ENCODE peak calls at places on chromosomes 13 and 19, in five cellular contexts. G, N, L, E and F are unnamed samples.

GRCh38 chr13:22092791-22093545 is 422.1 kb downstream of the FGF9 start:
- DNase-seq in G (no peak), N (no peak), L (no peak), E (no peak), F (no peak)

GRCh38 chr19:35449347-35450043 is 1.4 kb downstream of the FFAR2 start:
- DNase-seq in G (no peak), N (no peak), L (no peak), E (no peak), F (no peak)

GRCh38 chr19:37537391-37537947 is 30.7 kb downstream of the ZNF793 start:
- DNase-seq in G (no peak), N (no peak), L (no peak), E (no peak), F (no peak)

GRCh38 chr13:41694902-41695301 is 237.6 kb downstream of the RGCC start:
- DNase-seq in G (peak; percentile 88), N (peak; percentile 9), L (peak; percentile 73), E (no peak), F (peak; percentile 25)

GRCh38 chr13:31530883-31531282 is 208.4 kb upstream of the RXFP2 start:
- DNase-seq in G (no peak), N (no peak), L (no peak), E (peak; percentile 14), F (no peak)

GRCh38 chr19:3284759-3285646 is 60.5 kb downstream of the CELF5 start:
- DNase-seq in G (peak; percentile 99), N (peak; percentile 97), L (peak; percentile 99), E (no peak), F (peak; percentile 95)

GRCh38 chr13:95745289-95745688 is 68.3 kb downstream of the DNAJC3 start:
- DNase-seq in G (no peak), N (no peak), L (no peak), E (no peak), F (no peak)

GRCh38 chr19:54462713-54463530 is 656 bp downstream of the LENG9 start:
- DNase-seq in G (peak; percentile 84), N (no peak), L (peak; percentile 71), E (no peak), F (peak; percentile 80)

DNA sequence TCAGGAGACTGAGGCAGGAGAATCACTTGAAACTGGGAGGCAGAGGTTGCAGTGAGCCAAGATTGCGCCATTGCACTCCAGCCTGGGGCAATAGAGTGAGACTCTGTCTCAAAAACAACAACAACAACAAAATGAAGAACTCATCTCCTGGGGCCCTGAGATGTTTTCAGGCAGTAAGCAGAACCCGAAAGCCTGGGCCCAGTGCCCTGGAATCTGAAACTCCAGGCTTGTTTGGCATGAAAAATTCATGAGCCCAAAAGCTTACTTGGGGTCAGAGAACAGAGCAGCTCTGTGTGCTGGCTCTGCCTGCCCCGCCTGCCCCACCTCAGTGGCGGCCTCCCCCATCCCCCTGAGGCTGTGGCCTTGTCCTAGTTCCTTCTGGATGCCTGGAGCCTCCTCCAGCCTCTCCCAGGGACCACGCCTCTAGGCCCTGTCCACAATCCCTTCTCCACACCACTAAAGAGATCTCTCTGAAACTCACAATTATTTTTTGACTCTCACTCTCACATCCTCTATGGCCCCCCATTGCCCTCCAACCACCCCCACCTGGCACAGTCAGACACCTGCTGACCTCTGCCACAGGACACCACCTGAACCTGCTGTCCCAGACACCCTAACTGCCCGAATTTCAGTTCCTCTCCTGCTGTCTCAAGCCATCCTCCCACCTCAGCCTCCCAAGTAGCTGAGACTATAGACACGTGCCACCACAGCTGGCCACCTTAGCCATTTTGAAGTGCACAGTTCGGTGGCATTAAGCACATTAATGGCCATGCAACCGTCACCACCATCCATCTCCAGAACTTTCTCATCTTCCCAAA is 6.9 kb upstream of the AP1M2 start:
- DNase-seq in G (no peak), N (no peak), L (peak; percentile 29), E (no peak), F (peak; percentile 53)
- TF ChIP-seq EP300 in G (no peak), N (no peak), L (no peak), E (no peak), F (no peak)

DNA sequence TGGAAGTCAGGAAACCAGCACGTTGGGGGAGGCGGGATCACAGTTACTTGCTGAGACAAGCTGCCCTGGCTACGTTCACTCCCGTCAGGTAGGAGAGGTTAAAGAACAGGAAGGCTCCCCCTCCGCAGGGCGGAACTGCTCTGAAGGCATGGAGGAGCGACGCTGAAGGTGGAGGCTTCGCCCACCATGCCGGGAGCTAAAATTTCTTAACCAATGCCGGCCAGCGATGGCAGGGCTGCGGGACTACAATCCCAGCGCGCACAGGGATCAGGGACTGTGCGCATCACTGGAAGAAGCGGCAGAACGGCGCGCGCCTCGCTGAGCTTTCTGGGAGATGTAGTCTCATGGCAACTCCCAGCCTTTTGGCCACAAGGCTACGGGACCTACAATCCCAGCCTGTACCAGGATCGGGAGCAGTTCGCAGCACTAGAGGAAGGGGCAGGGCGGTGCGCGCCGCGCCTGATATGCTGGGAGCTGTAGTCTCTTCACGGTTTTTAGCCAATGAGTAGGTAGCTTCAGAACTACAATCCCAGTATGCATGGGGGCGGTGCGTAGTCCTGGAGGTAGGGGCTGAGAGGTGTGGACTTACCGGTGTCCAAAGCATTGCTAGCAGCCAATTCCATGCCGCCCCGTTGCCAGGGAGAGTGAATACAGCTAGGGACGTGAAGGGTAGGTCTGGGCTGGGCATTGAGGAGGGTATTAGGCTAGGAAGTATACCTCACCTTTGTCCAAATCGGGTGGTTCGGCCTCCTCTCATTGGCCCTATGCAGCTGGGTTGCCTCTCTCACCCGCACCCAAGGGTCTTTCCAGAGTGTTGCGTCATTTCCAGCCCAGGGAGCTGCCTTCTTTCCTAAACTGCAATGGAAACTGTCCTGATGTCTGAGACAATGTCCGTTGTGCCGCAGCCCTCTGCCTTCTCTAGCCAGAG is 12.8 kb upstream of the ZNF682 start:
- DNase-seq in G (no peak), N (no peak), L (peak; percentile 92), E (peak; percentile 96), F (peak; percentile 95)
- TF ChIP-seq POLR2A in G (no peak), N (no peak), L (no peak), E (no peak), F (peak; percentile 25)

GRCh38 chr19:43351998-43352746 is 1.3 kb upstream of the CD177 start:
- DNase-seq in G (peak; percentile 15), N (no peak), L (no peak), E (no peak), F (no peak)

GRCh38 chr19:43353606-43354304 is at the start of gene CD177:
- DNase-seq in G (no peak), N (no peak), L (no peak), E (no peak), F (no peak)

DNA sequence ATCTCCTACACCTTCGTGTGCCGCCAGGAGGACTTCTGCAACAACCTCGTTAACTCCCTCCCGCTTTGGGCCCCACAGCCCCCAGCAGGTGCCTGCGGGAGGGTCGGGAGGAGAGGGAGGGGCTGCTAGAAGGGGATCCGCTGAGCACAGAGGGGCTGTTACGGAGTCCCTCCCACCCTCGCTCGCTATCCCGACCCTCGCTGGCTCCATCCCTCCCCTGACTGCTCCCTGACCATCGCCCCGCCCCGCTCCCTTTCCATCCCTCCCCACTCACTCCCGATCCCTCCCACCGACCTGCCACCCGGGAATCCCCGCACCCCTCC is 780 bp downstream of the CD177 start:
- DNase-seq in G (no peak), N (peak; percentile 11), L (no peak), E (no peak), F (no peak)
- TF ChIP-seq EP300 in G (no peak), N (no peak), L (no peak), E (no peak), F (no peak)

DNA sequence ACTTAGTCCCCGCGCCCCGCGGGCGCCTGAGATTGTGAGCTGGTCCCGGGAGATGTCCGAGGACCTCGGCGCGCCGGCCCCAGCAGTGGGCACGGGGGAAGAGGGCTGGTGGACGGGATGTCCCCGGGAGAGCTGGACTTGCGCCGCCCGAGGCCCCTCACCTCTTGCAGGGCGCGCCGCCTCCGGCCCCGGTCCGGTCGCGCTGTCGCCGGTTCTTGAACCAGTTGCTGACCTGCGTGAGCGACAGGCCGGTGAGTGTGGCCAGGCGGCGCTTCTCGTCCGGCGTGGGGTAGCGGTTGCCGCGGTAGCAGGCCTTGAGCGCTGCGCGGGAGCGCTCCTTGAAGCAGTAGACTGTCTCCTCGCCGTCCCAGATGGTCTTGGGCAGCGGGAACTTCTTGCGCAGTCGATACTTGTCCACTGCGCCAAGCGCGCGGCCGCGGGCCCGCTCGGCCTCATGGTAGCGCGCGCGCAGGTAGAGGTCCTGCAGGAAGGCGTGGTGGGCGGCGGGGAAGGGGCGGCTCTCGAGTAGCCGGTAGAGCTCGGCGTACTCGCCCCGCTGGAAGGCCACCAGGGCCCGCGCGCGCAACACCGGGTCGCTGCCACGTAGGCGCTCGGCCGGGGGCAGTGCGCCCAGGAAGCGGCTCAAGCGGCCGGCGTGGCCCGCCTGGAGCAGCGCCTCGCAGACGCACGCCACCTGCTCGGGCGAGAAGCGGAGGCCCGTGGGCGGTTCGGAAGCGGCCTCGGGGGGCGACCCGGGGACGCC is 990 bp downstream of the SIX5 start:
- DNase-seq in G (peak; percentile 89), N (peak; percentile 41), L (peak; percentile 78), E (no peak), F (peak; percentile 70)
- TF ChIP-seq POLR2A in G (peak; percentile 46), N (peak; percentile 52), L (peak; percentile 20), E (no peak), F (peak; percentile 50)

GRCh38 chr13:58018020-58018419 is 386.5 kb downstream of the PCDH17 start:
- DNase-seq in G (no peak), N (no peak), L (no peak), E (no peak), F (no peak)

GRCh38 chr13:58024103-58024502 is 392.6 kb downstream of the PCDH17 start:
- DNase-seq in G (no peak), N (no peak), L (no peak), E (no peak), F (no peak)

DNA sequence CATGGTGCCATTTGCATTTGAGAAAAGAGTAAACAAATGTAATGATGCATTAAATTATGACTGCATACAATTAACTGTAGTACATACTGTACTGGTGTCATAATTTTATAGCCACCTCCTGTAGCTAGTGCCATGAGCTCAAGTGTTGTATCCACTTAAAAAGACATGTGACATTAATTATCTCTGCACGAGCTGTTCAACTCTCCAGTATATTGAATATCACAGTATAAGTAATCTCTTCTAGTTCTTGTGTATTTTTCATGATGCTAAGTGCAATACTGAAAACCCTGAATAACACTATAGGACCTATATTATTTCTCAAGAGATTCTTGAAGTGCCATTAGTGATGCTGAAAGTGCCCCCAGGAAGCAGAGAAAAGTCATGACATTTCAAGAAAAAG is 387.3 kb downstream of the PCDH17 start:
- DNase-seq in G (no peak), N (no peak), L (no peak), E (no peak), F (no peak)
- TF ChIP-seq EP300 in G (no peak), N (no peak), L (no peak), E (no peak), F (no peak)